ENCODE peak calls at places on chromosomes 12 and 14, in four cellular contexts. R, I, L and W are unnamed samples.
A peak's percentile ranks its signal among the peaks of the same experiment; 100 is the strongest.

GRCh38 chr12:57816001-57816854 is 2.3 kb downstream of the AVIL start:
- DNase-seq in I (no peak), R (no peak), L (no peak), W (no peak)

GRCh38 chr12:20212658-20213387 is 155.5 kb upstream of the PDE3A start:
- DNase-seq in L (no peak), R (peak; percentile 37), I (no peak), W (peak; percentile 57)

GRCh38 chr14:33657478-33657877 is 293.4 kb downstream of the EGLN3 start:
- DNase-seq in I (no peak), R (no peak), L (no peak), W (no peak)

GRCh38 chr12:103884316-103884715 is 43.3 kb upstream of the NT5DC3 start:
- DNase-seq in L (no peak), I (no peak), R (no peak), W (no peak)

GRCh38 chr12:41512531-41512930 is 324.4 kb downstream of the PDZRN4 start:
- DNase-seq in R (no peak), L (no peak), I (no peak), W (peak; percentile 41)

GRCh38 chr12:76284816-76285750 is 63.1 kb downstream of the BBS10 start:
- DNase-seq in I (no peak), L (no peak), R (no peak), W (no peak)

GRCh38 chr14:91267965-91268437 is 23.5 kb upstream of the GPR68 start:
- DNase-seq in L (no peak), R (no peak), I (no peak), W (no peak)

GRCh38 chr12:51661836-51662235 is 70.8 kb downstream of the SCN8A start:
- DNase-seq in I (no peak), R (no peak), L (no peak), W (no peak)

GRCh38 chr14:101939771-101940170 is 24.6 kb upstream of the DYNC1H1 start:
- DNase-seq in I (no peak), R (no peak), L (no peak), W (peak; percentile 4)

GRCh38 chr12:120642086-120642485 is 1.7 kb downstream of the CABP1 start:
- DNase-seq in R (no peak), I (no peak), L (no peak), W (no peak)

GRCh38 chr12:107079172-107080011 is 14.0 kb downstream of the CRY1 start:
- DNase-seq in L (no peak), I (no peak), R (no peak), W (no peak)
- TF ChIP-seq CTCF in L (peak; percentile 41), I (no peak), R (peak; percentile 55), W (peak; percentile 41)

DNA sequence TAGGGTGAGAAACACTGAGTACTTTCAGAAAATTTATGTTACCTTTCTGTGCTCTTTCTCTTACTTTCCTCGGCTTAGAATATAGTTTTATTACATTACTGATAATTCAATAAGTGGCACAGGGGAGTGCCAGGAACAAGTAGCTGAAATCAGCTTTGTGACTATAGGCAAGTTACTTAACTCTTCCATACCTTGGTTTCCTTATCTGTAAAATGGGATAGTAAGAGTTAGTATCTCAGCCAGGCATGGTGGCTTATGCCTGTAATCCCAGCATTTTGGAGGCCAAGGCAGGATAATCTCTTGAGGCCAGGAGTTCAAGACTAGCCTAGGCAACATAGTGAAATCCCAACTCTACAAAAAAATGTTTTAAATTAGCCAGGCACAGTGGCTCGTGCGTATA is 15.4 kb downstream of the BBOF1 start:
- DNase-seq in L (no peak), I (no peak), R (no peak), W (no peak)
- TF ChIP-seq CTCF in L (no peak), I (no peak), R (no peak), W (no peak)

DNA sequence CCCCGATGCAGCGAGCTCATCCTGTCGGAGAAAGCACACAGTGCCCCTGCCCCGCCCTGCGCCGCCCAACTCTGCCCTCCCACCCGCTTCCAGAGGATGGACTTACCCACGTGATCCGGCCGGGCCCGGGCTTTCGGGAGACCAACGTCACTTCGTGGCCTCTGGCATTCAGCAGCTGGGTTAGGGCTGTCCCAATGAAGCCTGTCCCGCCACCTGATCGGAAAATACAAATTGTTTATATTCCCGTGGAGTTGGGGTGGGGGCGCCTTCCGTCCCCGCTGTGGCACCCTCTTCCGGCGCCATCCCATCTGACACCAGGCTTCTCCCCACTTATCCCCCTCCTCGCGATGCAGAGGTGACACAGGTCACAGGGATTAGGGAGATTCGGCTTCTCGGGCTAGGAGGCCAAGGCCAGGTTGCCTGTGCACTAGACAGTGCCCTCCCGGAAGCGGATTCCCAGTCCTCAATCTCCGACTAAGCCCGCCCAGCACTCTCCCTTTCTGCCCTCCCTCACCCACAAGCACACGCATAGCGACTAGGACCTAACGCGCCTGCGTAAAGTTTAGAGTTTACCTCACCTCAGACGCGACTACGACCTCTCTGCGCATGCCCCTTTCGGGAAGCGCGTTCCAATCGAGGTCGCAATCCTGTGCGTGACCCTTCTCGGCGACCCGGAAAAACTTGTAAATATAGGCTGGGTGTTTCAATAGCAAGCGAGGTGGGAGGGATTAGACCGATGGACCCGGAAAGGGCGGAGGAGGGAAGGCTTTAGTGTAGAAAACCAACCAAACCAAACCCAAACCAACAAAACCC is at the start of gene SDR39U1:
- DNase-seq in L (peak; percentile 91), I (peak; percentile 76), R (peak; percentile 89), W (peak; percentile 97)
- TF ChIP-seq CTCF in L (no peak), I (no peak), R (peak; percentile 28), W (no peak)

GRCh38 chr12:78641837-78642423 is 222.6 kb upstream of the SYT1 start:
- DNase-seq in R (no peak), I (no peak), L (no peak), W (no peak)
- TF ChIP-seq CTCF in R (peak; percentile 29), I (no peak), L (no peak), W (no peak)